ENCODE peak calls at places on chromosome 22, in seven cellular contexts. M is thoracic aorta; C is aorta; J is breast epithelium; Y is stomach; S is CD8-positive, alpha-beta T cell; N is psoas muscle. F is an unnamed sample.
A peak's percentile ranks its signal among the peaks of the same experiment; 100 is the strongest.

GRCh38 chr22:50246242-50247175 is 1.7 kb upstream of the TUBGCP6 start:
- DNase-seq in N (no peak), Y (no peak), C (no peak), S (no peak), M (no peak), J (no peak), F (no peak)

GRCh38 chr22:49826603-49827306 is 918 bp downstream of the BRD1 start:
- DNase-seq in J (peak; percentile 52), N (peak; percentile 61), Y (peak; percentile 66), C (peak; percentile 84), S (peak; percentile 36), M (no peak), F (no peak)

GRCh38 chr22:43996170-43996980 is 27.7 kb upstream of the PARVB start:
- DNase-seq in C (peak; percentile 84), S (peak; percentile 69), Y (peak; percentile 59), J (no peak), N (peak; percentile 55), M (no peak), F (no peak)

GRCh38 chr22:49929553-49929979 is 11.1 kb downstream of the CRELD2 start:
- DNase-seq in M (no peak), S (peak; percentile 85), J (no peak), N (peak; percentile 69), Y (peak; percentile 81), C (peak; percentile 92), F (no peak)

GRCh38 chr22:30212996-30213441 is 33.5 kb downstream of the LIF start:
- DNase-seq in C (peak; percentile 82), Y (no peak), N (no peak), J (no peak), S (no peak), M (no peak), F (no peak)

GRCh38 chr22:49966716-49967332 is 6.3 kb downstream of the PIM3 start:
- DNase-seq in S (no peak), Y (peak; percentile 66), N (peak; percentile 71), C (peak; percentile 83), J (peak; percentile 23), M (peak; percentile 11), F (no peak)

GRCh38 chr22:18078329-18079041 is 695 bp downstream of the PEX26 start:
- DNase-seq in S (peak; percentile 35), N (peak; percentile 36), C (peak; percentile 72), J (no peak), Y (peak; percentile 60), M (no peak), F (no peak)

GRCh38 chr22:33758125-33758483 is 162.2 kb downstream of the LARGE1 start:
- DNase-seq in M (no peak), S (no peak), J (no peak), Y (no peak), C (no peak), N (no peak), F (no peak)

GRCh38 chr22:45418056-45418769 is 4.7 kb downstream of the RIBC2 start:
- DNase-seq in C (no peak), S (no peak), J (peak; percentile 6), Y (no peak), M (no peak), N (no peak), F (no peak)

GRCh38 chr22:32076726-32077550 is 33.9 kb downstream of the SLC5A1 start:
- DNase-seq in S (no peak), J (no peak), Y (no peak), N (no peak), M (no peak), C (no peak), F (no peak)

DNA sequence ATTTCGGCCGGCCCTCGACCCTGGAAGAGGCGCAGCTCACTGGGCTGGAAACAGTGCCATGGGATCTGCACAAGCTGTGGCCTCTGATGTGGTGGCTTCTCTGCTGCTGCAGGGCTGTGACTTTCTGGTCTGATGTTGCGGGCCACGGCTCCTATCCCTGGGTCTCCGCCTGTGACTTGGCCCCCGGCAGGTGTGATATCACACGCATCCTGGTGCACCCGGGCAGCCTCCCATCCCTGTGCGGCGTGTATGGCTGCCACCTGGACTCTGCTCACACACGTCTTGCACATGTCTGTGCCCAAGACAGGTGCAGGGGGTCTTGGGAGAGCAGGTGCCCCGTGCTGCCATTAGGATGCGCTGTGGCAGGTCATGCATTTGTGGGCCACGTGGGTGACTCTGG is 31.1 kb downstream of the GRAMD4 start:
- DNase-seq in N (no peak), M (no peak), S (no peak), Y (no peak), J (no peak), C (no peak), F (no peak)
- H3K4me1 ChIP-seq in N (peaks cover 49% of the 10 kb centered on the region), M (peaks cover 7% of the 10 kb centered on the region), S (peaks cover 3% of the 10 kb centered on the region), Y (peaks cover 41% of the 10 kb centered on the region), J (no peaks in the 10 kb centered on the region), C (no peaks in the 10 kb centered on the region), F (no peaks in the 10 kb centered on the region)

DNA sequence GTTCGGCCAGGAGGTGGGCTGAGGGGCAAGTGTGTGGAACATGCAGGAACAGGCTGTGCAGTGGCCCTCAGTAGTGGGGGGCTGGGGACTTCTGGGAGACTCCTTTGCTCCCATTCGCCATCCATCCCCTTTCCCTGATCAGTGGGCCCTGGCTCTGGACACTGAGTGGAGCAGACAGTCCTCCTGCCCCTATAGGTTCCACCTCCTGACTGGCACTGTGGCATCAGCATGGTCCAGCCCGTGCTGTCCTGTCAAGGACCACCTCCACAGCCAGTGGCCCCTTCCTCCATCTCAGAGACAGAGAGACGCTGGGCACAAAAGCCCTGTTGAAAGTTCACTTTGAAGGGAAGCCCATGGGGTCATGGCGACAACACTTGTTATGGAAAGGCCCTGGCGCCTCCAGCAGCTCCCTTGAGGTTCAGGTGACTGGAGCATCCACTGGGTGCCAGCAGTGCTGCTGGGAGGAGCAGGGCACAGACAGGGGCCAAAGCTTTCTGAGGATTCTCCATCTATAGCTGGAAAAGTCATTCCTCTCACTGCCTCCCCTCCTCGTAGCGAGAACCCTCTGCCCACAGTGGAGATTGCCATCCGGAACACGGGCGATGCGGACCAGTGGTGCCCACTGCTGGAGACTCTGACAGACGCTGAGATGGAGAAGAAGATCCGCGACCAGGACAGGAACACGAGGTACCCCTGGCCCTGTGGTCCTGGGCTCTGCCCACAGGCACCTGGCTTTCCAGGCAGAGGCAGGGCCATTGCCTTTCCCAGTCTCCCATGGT is 5.6 kb downstream of the DERL3 start:
- DNase-seq in S (no peak), N (no peak), C (peak; percentile 63), M (no peak), Y (no peak), J (no peak), F (no peak)
- H3K27ac ChIP-seq in S (no peak overlapping the region), N (peak overlapping the region; percentile 1), C (no peak overlapping the region), M (peak overlapping the region; percentile 43), Y (no peak overlapping the region), J (no peak overlapping the region), F (no peak overlapping the region)

GRCh38 chr22:37517826-37518450 is 1.3 kb downstream of the CARD10 start:
- DNase-seq in S (no peak), Y (no peak), C (no peak), J (peak; percentile 79), M (no peak), N (no peak), F (no peak)
- H3K4me1 ChIP-seq in S (peaks cover 7% of the 10 kb centered on the region), Y (peaks cover 5% of the 10 kb centered on the region), C (no peaks in the 10 kb centered on the region), J (no peaks in the 10 kb centered on the region), M (no peaks in the 10 kb centered on the region), N (no peaks in the 10 kb centered on the region), F (peaks cover 6% of the 10 kb centered on the region)

GRCh38 chr22:41683616-41684015 is 5.1 kb downstream of the SNU13 start:
- DNase-seq in Y (no peak), M (no peak), J (no peak), S (no peak), N (no peak), C (no peak), F (no peak)
- H3K27ac ChIP-seq in Y (no peak overlapping the region), M (no peak overlapping the region), J (no peak overlapping the region), S (no peak overlapping the region), N (no peak overlapping the region), C (no peak overlapping the region), F (no peak overlapping the region)

GRCh38 chr22:39317756-39318506 is 1.5 kb downstream of the RPL3 start:
- DNase-seq in C (peak; percentile 76), S (no peak), N (no peak), Y (no peak), M (no peak), J (no peak), F (no peak)
- H3K4me1 ChIP-seq in C (no peaks in the 10 kb centered on the region), S (peaks cover 48% of the 10 kb centered on the region), N (peaks cover 48% of the 10 kb centered on the region), Y (peaks cover 31% of the 10 kb centered on the region), M (peaks cover 15% of the 10 kb centered on the region), J (peaks cover 21% of the 10 kb centered on the region), F (peaks cover 1% of the 10 kb centered on the region)

GRCh38 chr22:38221908-38222796 is 20.4 kb downstream of the MAFF start:
- DNase-seq in J (no peak), Y (no peak), M (no peak), N (no peak), C (no peak), S (no peak), F (no peak)
- H3K27ac ChIP-seq in J (peak overlapping the region; percentile 97), Y (peak overlapping the region; percentile 97), M (peak overlapping the region; percentile 34), N (no peak overlapping the region), C (no peak overlapping the region), S (no peak overlapping the region), F (no peak overlapping the region)

GRCh38 chr22:19886605-19887250 is 32.1 kb upstream of the GNB1L start:
- DNase-seq in S (peak; percentile 50), N (peak; percentile 25), C (peak; percentile 76), M (no peak), J (no peak), Y (no peak), F (no peak)

GRCh38 chr22:19885841-19886592 is 31.3 kb upstream of the GNB1L start:
- DNase-seq in J (no peak), Y (no peak), S (no peak), C (peak; percentile 66), M (no peak), N (peak; percentile 8), F (no peak)

GRCh38 chr22:19887251-19887985 is 32.7 kb upstream of the GNB1L start:
- DNase-seq in J (no peak), N (peak; percentile 11), M (no peak), C (peak; percentile 51), S (no peak), Y (no peak), F (no peak)

GRCh38 chr22:19889951-19890350 is 35.3 kb upstream of the GNB1L start:
- DNase-seq in J (no peak), S (peak; percentile 51), N (peak; percentile 7), M (no peak), Y (no peak), C (peak; percentile 63), F (no peak)

GRCh38 chr22:19888131-19888746 is 33.6 kb upstream of the GNB1L start:
- DNase-seq in M (no peak), J (no peak), N (peak; percentile 10), C (peak; percentile 73), Y (no peak), S (no peak), F (no peak)
- H3K4me1 ChIP-seq in M (no peaks in the 10 kb centered on the region), J (peaks cover 14% of the 10 kb centered on the region), N (peaks cover 12% of the 10 kb centered on the region), C (no peaks in the 10 kb centered on the region), Y (peaks cover 9% of the 10 kb centered on the region), S (peaks cover 88% of the 10 kb centered on the region), F (peaks cover 3% of the 10 kb centered on the region)

GRCh38 chr22:26564672-26565071 is 25.3 kb downstream of the TPST2 start:
- DNase-seq in S (no peak), J (no peak), Y (no peak), C (no peak), N (no peak), M (no peak), F (no peak)
- H3K27ac ChIP-seq in S (no peak overlapping the region), J (peak overlapping the region; percentile 31), Y (no peak overlapping the region), C (no peak overlapping the region), N (peak overlapping the region; percentile 88), M (no peak overlapping the region), F (no peak overlapping the region)